ENCODE peak calls at places on chromosomes 7 and 10, in four cellular contexts. A, K, E and X are unnamed samples.

GRCh38 chr7:26588511-26588910 is 275.9 kb downstream of the SKAP2 start:
- DNase-seq in A (no peak), K (no peak), E (no peak), X (no peak)

GRCh38 chr10:20313665-20314064 is 497.4 kb downstream of the PLXDC2 start:
- DNase-seq in A (no peak), K (no peak), E (no peak), X (no peak)

GRCh38 chr10:73159038-73159648 is 8.7 kb downstream of the ECD start:
- DNase-seq in A (peak), K (peak), E (peak), X (peak)

GRCh38 chr7:919924-920341 is 34.5 kb downstream of the ADAP1 start:
- DNase-seq in A (no peak), K (no peak), E (no peak), X (no peak)

GRCh38 chr7:152383341-152384234 is 52.2 kb downstream of the KMT2C start:
- DNase-seq in A (peak), K (peak), E (peak), X (peak)

GRCh38 chr10:13351340-13351915 is 3.3 kb upstream of the SEPHS1 start:
- DNase-seq in A (no peak), K (no peak), E (no peak), X (no peak)

GRCh38 chr7:3791327-3791726 is 490.3 kb downstream of the SDK1 start:
- DNase-seq in A (no peak), K (no peak), E (no peak), X (no peak)

GRCh38 chr10:5589963-5590511 is 65.3 kb downstream of the CALML3 start:
- DNase-seq in A (peak), K (no peak), E (peak), X (peak)

GRCh38 chr7:71517940-71518339 is 386.0 kb downstream of the GALNT17 start:
- DNase-seq in A (no peak), K (no peak), E (no peak), X (no peak)

GRCh38 chr7:28921822-28922221 is 36.3 kb downstream of the TRIL start:
- DNase-seq in A (peak), K (peak), E (peak), X (peak)

GRCh38 chr7:23474098-23474828 is 4.0 kb upstream of the IGF2BP3 start:
- DNase-seq in A (peak), K (peak), E (peak), X (peak)

GRCh38 chr7:27197137-27198042 is 2.5 kb downstream of the HOXA13 start:
- DNase-seq in A (no peak), K (no peak), E (no peak), X (no peak)

GRCh38 chr7:101362334-101363195 is at the start of gene COL26A1:
- DNase-seq in A (no peak), K (no peak), E (no peak), X (no peak)

DNA sequence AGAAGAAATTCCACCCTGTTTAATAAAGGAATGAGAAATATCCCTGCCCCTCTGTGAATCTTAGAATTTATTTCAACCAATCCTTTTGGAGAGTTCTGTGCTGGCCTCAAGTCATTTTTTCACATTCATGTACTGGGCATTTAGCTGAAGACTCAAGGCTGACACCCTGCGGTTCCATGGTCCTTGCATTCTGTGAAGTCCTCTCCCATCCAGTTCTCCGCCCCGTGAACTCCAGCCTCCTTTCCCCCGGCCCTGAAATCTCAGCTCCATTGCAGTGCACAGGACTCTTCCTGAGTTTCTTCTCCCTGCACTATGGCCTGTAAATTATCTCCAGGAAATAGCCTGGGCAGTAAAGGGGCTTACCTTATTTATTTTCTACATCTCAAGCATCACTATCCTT is 183.0 kb upstream of the KCND2 start:
- DNase-seq in A (no peak), K (peak), E (peak), X (no peak)
- TF ChIP-seq CTCF in A (peak), K (peak), E (peak), X (no peak)

DNA sequence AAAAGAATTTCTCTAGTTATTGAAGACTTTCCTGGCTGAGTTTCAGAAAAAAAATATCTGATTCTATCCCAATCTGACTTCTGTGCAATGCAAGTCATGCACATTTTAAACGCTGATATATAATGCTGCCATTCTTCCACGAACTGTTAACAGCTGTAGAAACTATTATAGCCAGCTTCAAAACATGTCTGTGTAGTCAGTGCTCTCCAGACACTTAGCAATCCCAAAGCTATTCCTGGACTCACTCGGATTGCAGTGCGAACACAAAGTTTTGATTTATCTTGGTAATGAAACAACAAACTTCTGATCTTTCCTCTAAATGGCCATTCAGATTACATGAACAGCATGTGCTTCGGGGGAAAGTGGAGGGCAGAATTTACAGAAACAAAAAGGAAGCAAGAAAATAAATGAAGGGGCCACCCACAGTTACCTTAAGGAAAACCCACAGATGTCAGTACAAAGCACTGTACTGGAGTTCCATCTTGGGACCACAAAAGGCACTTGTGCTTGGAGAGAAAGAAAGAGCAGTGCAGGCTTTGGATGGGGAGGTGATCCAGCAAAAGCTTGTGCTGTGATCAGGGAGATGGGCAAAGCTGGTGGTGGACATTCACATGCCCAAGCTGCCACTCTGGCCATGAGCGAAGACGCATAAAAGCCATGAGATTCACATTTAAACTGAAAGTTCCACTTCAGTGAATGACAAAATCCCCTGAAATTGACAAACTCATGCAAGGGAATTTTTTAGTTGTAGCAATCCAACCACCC is 32.2 kb upstream of the ADO start:
- DNase-seq in A (no peak), K (no peak), E (peak), X (no peak)
- H3K4me3 ChIP-seq in A (no peak), K (no peak), E (no peak), X (no peak)

GRCh38 chr10:110872145-110872983 is 636 bp downstream of the PDCD4 start:
- DNase-seq in A (peak), K (peak), E (peak), X (no peak)
- TF ChIP-seq CTCF in A (peak), K (peak), E (peak), X (peak)

DNA sequence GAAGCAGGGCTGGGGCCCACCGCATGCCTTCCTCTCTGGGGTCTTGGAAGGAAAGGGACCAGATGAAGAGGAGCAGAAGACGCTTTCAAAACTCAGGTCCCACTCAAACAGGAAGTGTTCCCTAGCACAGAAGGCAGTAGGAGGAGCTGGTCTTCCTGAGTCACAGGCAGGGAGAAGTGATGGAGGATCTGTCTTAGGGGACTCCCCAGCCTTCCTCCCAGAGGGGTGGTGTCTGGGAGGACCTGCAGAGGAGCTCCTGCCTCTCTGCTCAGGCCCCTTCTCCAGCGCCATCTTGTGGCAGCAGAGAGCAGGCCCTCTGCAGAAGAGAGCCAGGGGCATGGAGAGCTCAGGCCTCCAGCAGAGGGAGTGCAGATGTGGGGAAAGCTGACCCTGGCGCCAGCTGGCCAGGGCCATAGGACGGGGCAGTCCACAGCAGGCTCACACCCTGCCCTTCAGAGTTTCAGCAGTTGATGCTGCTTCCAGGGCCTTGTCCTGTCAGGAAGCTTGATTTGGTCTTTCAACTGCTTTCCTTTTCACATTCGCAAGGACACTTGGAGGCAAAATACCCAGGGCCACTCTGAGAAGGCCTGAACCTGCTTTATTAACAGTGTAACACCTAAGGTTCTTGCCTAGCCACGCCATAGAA is 62.2 kb upstream of the TARP start:
- DNase-seq in A (peak), K (peak), E (peak), X (peak)
- H3K4me3 ChIP-seq in A (no peak), K (no peak), E (no peak), X (no peak)

GRCh38 chr7:4845740-4846142 is 16.1 kb downstream of the PAPOLB start:
- DNase-seq in A (no peak), K (no peak), E (no peak), X (no peak)
- TF ChIP-seq CTCF in A (peak), K (no peak), E (no peak), X (peak)

GRCh38 chr10:103563231-103564115 is 70.0 kb downstream of the NEURL1 start:
- DNase-seq in A (no peak), K (no peak), E (no peak), X (no peak)
- H3K4me3 ChIP-seq in A (no peak), K (no peak), E (no peak), X (no peak)

DNA sequence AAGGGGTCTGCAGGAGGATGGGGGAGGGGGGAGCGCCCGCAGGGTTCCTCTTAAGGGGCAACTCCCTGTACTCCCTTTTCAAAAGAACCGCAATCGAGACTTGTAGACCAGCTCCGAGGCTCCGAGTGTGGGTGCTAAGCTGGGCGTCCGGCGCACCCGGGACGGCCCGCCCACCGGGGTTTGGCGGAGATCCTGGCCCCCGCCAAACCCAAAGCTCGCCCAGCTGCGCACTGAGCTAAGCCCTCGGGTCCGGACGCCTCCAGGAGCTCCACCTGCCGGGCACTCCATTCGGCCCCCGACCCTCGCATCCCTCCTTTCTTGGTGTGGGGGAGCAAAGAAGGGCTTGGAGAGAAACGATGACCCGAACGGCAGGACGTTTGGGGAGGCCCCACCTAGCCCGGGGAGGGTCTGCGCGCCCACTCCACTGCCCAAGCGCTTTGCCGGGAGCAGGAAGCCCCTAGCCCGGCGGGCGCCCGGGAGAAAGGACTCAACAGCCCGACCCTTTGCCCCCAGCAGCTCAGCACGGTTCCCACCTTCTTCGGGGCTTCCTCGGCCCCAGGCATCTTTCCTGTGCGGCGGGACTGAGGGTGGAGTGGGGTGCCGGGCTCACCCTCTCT is 649 bp downstream of the AFAP1L2 start:
- DNase-seq in A (no peak), K (no peak), E (no peak), X (no peak)
- TF ChIP-seq CTCF in A (peak), K (peak), E (no peak), X (peak)

GRCh38 chr7:150977382-150978135 is 562 bp downstream of the KCNH2 start:
- DNase-seq in A (no peak), K (no peak), E (no peak), X (no peak)
- H3K4me3 ChIP-seq in A (no peak), K (no peak), E (peak), X (no peak)

GRCh38 chr7:140348161-140348849 is 50.0 kb downstream of the SLC37A3 start:
- DNase-seq in A (no peak), K (no peak), E (peak), X (no peak)

GRCh38 chr7:140347218-140347617 is 51.1 kb downstream of the SLC37A3 start:
- DNase-seq in A (no peak), K (no peak), E (no peak), X (no peak)

GRCh38 chr7:140345426-140345825 is 52.9 kb downstream of the SLC37A3 start:
- DNase-seq in A (no peak), K (no peak), E (no peak), X (no peak)

GRCh38 chr7:140342732-140343514 is 55.4 kb downstream of the SLC37A3 start:
- DNase-seq in A (peak), K (peak), E (peak), X (no peak)
- TF ChIP-seq CTCF in A (peak), K (peak), E (peak), X (peak)